ENCODE peak calls at places on chromosomes 3 and 15, in six cellular contexts. E, G, R, U, Z and V are unnamed samples.

GRCh38 chr3:162721736-162722135 is 1225.1 kb downstream of the OTOL1 start:
- DNase-seq in G (no peak), Z (no peak), E (no peak), U (no peak), R (no peak), V (no peak)

GRCh38 chr15:51883436-51883835 is 54.0 kb downstream of the TMOD3 start:
- DNase-seq in R (peak; percentile 45), E (peak; percentile 74), U (no peak), Z (no peak), G (no peak), V (peak; percentile 31)

GRCh38 chr3:175434591-175434990 is 575.5 kb downstream of the NAALADL2 start:
- DNase-seq in Z (no peak), E (no peak), R (no peak), U (no peak), G (no peak), V (no peak)

GRCh38 chr3:56702487-56703315 is 19.6 kb upstream of the TASOR start:
- DNase-seq in U (peak; percentile 66), Z (no peak), E (peak; percentile 63), R (peak; percentile 72), G (peak; percentile 53), V (peak; percentile 12)

GRCh38 chr3:13173186-13173585 is 100.0 kb upstream of the IQSEC1 start:
- DNase-seq in U (no peak), G (no peak), E (no peak), Z (no peak), R (no peak), V (no peak)

GRCh38 chr3:148992027-148992634 is 791 bp downstream of the GYG1 start:
- DNase-seq in R (peak; percentile 29), Z (peak; percentile 69), G (no peak), E (peak; percentile 50), U (peak; percentile 45), V (no peak)

GRCh38 chr3:143551790-143552189 is 296.5 kb downstream of the SLC9A9 start:
- DNase-seq in U (no peak), R (no peak), G (no peak), E (no peak), Z (no peak), V (no peak)

GRCh38 chr15:86653344-86654192 is 573.9 kb downstream of the AGBL1 start:
- DNase-seq in G (no peak), R (no peak), U (no peak), E (no peak), Z (no peak), V (no peak)

GRCh38 chr3:121736112-121736511 is 13.4 kb downstream of the GOLGB1 start:
- DNase-seq in R (peak; percentile 72), U (no peak), E (peak; percentile 77), Z (no peak), G (no peak), V (no peak)

GRCh38 chr3:14494973-14495300 is 45.2 kb downstream of the GRIP2 start:
- DNase-seq in G (no peak), E (no peak), U (no peak), R (no peak), Z (peak; percentile 11), V (no peak)

GRCh38 chr15:76953913-76954312 is 22.4 kb downstream of the RCN2 start:
- DNase-seq in U (no peak), E (no peak), Z (no peak), G (no peak), R (no peak), V (no peak)

GRCh38 chr3:78823859-78824258 is 943.9 kb downstream of the ROBO1 start:
- DNase-seq in R (peak; percentile 22), G (peak; percentile 95), U (no peak), E (peak; percentile 70), Z (no peak), V (no peak)

GRCh38 chr3:118943597-118943996 is 91.0 kb downstream of the IGSF11 start:
- DNase-seq in Z (no peak), R (no peak), E (no peak), G (no peak), U (no peak), V (no peak)

GRCh38 chr3:59766165-59766872 is 716.5 kb upstream of the CFAP20DC start:
- DNase-seq in R (no peak), U (no peak), E (peak; percentile 67), Z (no peak), G (no peak), V (peak; percentile 96)

GRCh38 chr15:82930466-82930865 is 22.1 kb downstream of the HOMER2 start:
- DNase-seq in U (no peak), Z (no peak), R (no peak), E (no peak), G (no peak), V (no peak)

GRCh38 chr15:44033894-44034293 is 161.2 kb downstream of the FRMD5 start:
- DNase-seq in G (no peak), U (peak; percentile 94), E (peak; percentile 72), R (peak; percentile 71), Z (no peak), V (no peak)

GRCh38 chr3:150414273-150414672 is 6.2 kb downstream of the TSC22D2 start:
- DNase-seq in E (peak; percentile 74), Z (no peak), U (peak; percentile 59), R (peak; percentile 53), G (peak; percentile 46), V (no peak)

GRCh38 chr3:150412599-150413069 is 4.5 kb downstream of the TSC22D2 start:
- DNase-seq in U (peak; percentile 72), G (peak; percentile 70), R (peak; percentile 56), Z (no peak), E (peak; percentile 89), V (peak; percentile 37)

GRCh38 chr3:150411106-150411460 is 3.0 kb downstream of the TSC22D2 start:
- DNase-seq in U (no peak), G (no peak), Z (no peak), R (no peak), E (no peak), V (no peak)

GRCh38 chr3:150411971-150412370 is 3.9 kb downstream of the TSC22D2 start:
- DNase-seq in Z (no peak), G (peak; percentile 40), U (no peak), E (no peak), R (no peak), V (no peak)

DNA sequence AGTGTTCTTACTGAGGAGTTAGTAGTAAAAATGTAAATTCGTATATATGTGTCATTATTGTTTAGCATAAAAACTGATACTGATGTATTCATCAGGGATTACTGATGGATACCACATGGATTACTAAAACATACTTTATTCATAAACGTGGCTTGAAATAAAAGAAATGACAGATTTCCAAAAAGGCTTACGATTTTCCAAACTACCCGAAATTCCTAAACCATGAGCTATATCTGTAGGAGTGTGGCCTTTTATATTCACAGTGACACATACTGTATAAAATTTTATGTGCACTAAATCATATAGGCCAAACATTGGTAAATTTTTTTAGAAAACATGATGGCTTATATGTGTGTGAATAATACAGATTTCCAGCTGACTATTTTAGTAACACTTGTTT is 6.9 kb downstream of the TSC22D2 start:
- DNase-seq in G (no peak), U (no peak), Z (no peak), R (no peak), E (peak; percentile 64), V (no peak)
- H3K4me3 ChIP-seq in G (peak overlapping the region; percentile 69), U (no peak overlapping the region), Z (no peak overlapping the region), R (peak overlapping the region; percentile 93), E (peak overlapping the region; percentile 93), V (peak overlapping the region; percentile 84)

GRCh38 chr3:172592898-172593669 is 69.9 kb upstream of the TNFSF10 start:
- DNase-seq in E (no peak), U (no peak), Z (no peak), R (no peak), G (no peak), V (no peak)

GRCh38 chr3:172591876-172592771 is 68.9 kb upstream of the TNFSF10 start:
- DNase-seq in R (peak; percentile 55), E (peak; percentile 44), U (no peak), G (no peak), Z (no peak), V (no peak)

GRCh38 chr3:172595648-172596393 is 72.6 kb upstream of the TNFSF10 start:
- DNase-seq in R (peak; percentile 23), E (peak; percentile 46), U (peak; percentile 78), G (peak; percentile 65), Z (no peak), V (no peak)

GRCh38 chr3:172598904-172599303 is 75.7 kb upstream of the TNFSF10 start:
- DNase-seq in G (no peak), E (no peak), U (no peak), R (no peak), Z (no peak), V (no peak)

GRCh38 chr3:172596394-172596706 is 73.1 kb upstream of the TNFSF10 start:
- DNase-seq in U (no peak), G (no peak), E (no peak), R (no peak), Z (no peak), V (no peak)
- TF ChIP-seq CTCF in U (no peak), G (peak; percentile 17), E (no peak), R (no peak), Z (no peak), V (no peak)

DNA sequence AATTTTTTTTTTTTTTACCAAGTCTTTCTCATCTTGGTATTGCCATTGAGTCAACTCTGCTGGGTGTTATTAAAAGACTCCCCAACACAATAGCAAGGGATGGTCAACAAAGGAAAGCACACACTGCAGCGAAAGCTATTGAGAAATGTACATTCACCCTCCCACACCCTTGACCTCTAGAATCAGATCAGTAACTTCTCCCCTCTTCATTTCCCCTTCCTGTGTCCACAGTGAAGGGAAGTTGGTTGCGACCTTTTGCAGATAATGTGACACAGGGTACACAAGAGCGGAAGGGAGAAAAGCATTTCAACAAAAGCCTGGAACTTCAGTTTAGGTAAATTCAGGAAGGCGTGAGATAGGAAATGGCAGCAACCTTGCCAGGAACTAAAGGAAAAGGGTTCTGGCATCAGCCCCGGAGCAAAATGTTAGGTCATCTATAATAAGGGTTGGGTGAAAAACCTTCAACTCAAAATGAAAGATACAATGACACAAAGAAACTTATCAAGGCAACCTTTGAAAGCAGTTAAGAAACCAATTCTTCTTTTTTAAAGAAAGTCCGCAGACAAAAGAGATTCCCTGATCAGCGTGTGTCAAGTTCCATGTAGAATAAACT is 899.8 kb downstream of the MCTP2 start:
- DNase-seq in U (peak; percentile 78), G (no peak), Z (no peak), E (no peak), R (no peak), V (no peak)
- H3K4me3 ChIP-seq in U (no peak overlapping the region), G (no peak overlapping the region), Z (no peak overlapping the region), E (no peak overlapping the region), R (no peak overlapping the region), V (no peak overlapping the region)

GRCh38 chr3:55481918-55482495 is 5.1 kb downstream of the WNT5A start:
- DNase-seq in R (peak; percentile 20), Z (peak; percentile 32), E (peak; percentile 73), U (no peak), G (no peak), V (no peak)
- TF ChIP-seq CTCF in R (peak; percentile 45), Z (no peak), E (peak; percentile 1), U (no peak), G (no peak), V (peak; percentile 47)